ENCODE peak calls at places on chromosomes 7 and 10, in seven cellular contexts. One of them, this sample, is unnamed.

GRCh38 chr7:107939472-107940145 is 48.6 kb downstream of the DLD start:
- DNase-seq in retina: no peak
- DNase-seq in NT2/D1: no peak
- DNase-seq in mesendoderm: no peak
- DNase-seq in stimulated activated CD4-positive, alpha-beta T cell treated with anti-CD3 and anti-CD28 coated beads, Interleukin-2, amount 100 ng/mL, for 48 hours: no peak
- DNase-seq in caudate nucleus: no peak
- DNase-seq in SW480: no peak
- DNase-seq in this sample: no peak

GRCh38 chr10:127151981-127152699 is 44.3 kb downstream of the INSYN2A start:
- DNase-seq in retina: no peak
- DNase-seq in NT2/D1: no peak
- DNase-seq in mesendoderm: peak
- DNase-seq in stimulated activated CD4-positive, alpha-beta T cell treated with anti-CD3 and anti-CD28 coated beads, Interleukin-2, amount 100 ng/mL, for 48 hours: no peak
- DNase-seq in caudate nucleus: no peak
- DNase-seq in SW480: no peak
- DNase-seq in this sample: no peak

GRCh38 chr10:75294518-75294865 is 58.7 kb upstream of the COMTD1 start:
- DNase-seq in retina: no peak
- DNase-seq in NT2/D1: no peak
- DNase-seq in mesendoderm: peak
- DNase-seq in stimulated activated CD4-positive, alpha-beta T cell treated with anti-CD3 and anti-CD28 coated beads, Interleukin-2, amount 100 ng/mL, for 48 hours: no peak
- DNase-seq in caudate nucleus: no peak
- DNase-seq in SW480: peak
- DNase-seq in this sample: no peak

GRCh38 chr10:83908506-83908905 is 230.8 kb upstream of the GHITM start:
- DNase-seq in retina: no peak
- DNase-seq in NT2/D1: no peak
- DNase-seq in mesendoderm: peak
- DNase-seq in stimulated activated CD4-positive, alpha-beta T cell treated with anti-CD3 and anti-CD28 coated beads, Interleukin-2, amount 100 ng/mL, for 48 hours: no peak
- DNase-seq in caudate nucleus: no peak
- DNase-seq in SW480: no peak
- DNase-seq in this sample: no peak

GRCh38 chr7:118195837-118196474 is 12.0 kb downstream of the LSM8 start:
- DNase-seq in retina: peak
- DNase-seq in NT2/D1: peak
- DNase-seq in mesendoderm: peak
- DNase-seq in stimulated activated CD4-positive, alpha-beta T cell treated with anti-CD3 and anti-CD28 coated beads, Interleukin-2, amount 100 ng/mL, for 48 hours: peak
- DNase-seq in caudate nucleus: no peak
- DNase-seq in SW480: peak
- DNase-seq in this sample: peak

GRCh38 chr7:33739286-33739685 is 166.1 kb upstream of the BMPER start:
- DNase-seq in retina: no peak
- DNase-seq in NT2/D1: no peak
- DNase-seq in mesendoderm: no peak
- DNase-seq in stimulated activated CD4-positive, alpha-beta T cell treated with anti-CD3 and anti-CD28 coated beads, Interleukin-2, amount 100 ng/mL, for 48 hours: no peak
- DNase-seq in caudate nucleus: no peak
- DNase-seq in SW480: no peak
- DNase-seq in this sample: no peak

GRCh38 chr7:139360948-139361307 is 1.2 kb downstream of the LUC7L2 start:
- DNase-seq in retina: no peak
- DNase-seq in NT2/D1: no peak
- DNase-seq in mesendoderm: no peak
- DNase-seq in stimulated activated CD4-positive, alpha-beta T cell treated with anti-CD3 and anti-CD28 coated beads, Interleukin-2, amount 100 ng/mL, for 48 hours: no peak
- DNase-seq in caudate nucleus: no peak
- DNase-seq in SW480: no peak
- DNase-seq in this sample: no peak

GRCh38 chr7:134184767-134185166 is 57.6 kb downstream of the LRGUK start:
- DNase-seq in retina: no peak
- DNase-seq in NT2/D1: no peak
- DNase-seq in mesendoderm: no peak
- DNase-seq in stimulated activated CD4-positive, alpha-beta T cell treated with anti-CD3 and anti-CD28 coated beads, Interleukin-2, amount 100 ng/mL, for 48 hours: no peak
- DNase-seq in caudate nucleus: no peak
- DNase-seq in SW480: no peak
- DNase-seq in this sample: no peak

GRCh38 chr10:10865303-10865702 is 152.4 kb upstream of the CELF2 start:
- DNase-seq in retina: no peak
- DNase-seq in NT2/D1: no peak
- DNase-seq in mesendoderm: no peak
- DNase-seq in stimulated activated CD4-positive, alpha-beta T cell treated with anti-CD3 and anti-CD28 coated beads, Interleukin-2, amount 100 ng/mL, for 48 hours: no peak
- DNase-seq in caudate nucleus: no peak
- DNase-seq in SW480: no peak
- DNase-seq in this sample: no peak

GRCh38 chr7:75830978-75831377 is 17.4 kb upstream of the CCL24 start:
- DNase-seq in retina: no peak
- DNase-seq in NT2/D1: no peak
- DNase-seq in mesendoderm: no peak
- DNase-seq in stimulated activated CD4-positive, alpha-beta T cell treated with anti-CD3 and anti-CD28 coated beads, Interleukin-2, amount 100 ng/mL, for 48 hours: no peak
- DNase-seq in caudate nucleus: no peak
- DNase-seq in SW480: no peak
- DNase-seq in this sample: no peak

GRCh38 chr10:96511044-96511945 is 2.4 kb downstream of the TLL2 start:
- DNase-seq in retina: peak
- DNase-seq in NT2/D1: no peak
- DNase-seq in mesendoderm: peak
- DNase-seq in stimulated activated CD4-positive, alpha-beta T cell treated with anti-CD3 and anti-CD28 coated beads, Interleukin-2, amount 100 ng/mL, for 48 hours: peak
- DNase-seq in caudate nucleus: no peak
- DNase-seq in SW480: peak
- DNase-seq in this sample: no peak

GRCh38 chr7:159156436-159157245 is 12.0 kb upstream of the VIPR2 start:
- DNase-seq in retina: no peak
- DNase-seq in NT2/D1: no peak
- DNase-seq in mesendoderm: no peak
- DNase-seq in stimulated activated CD4-positive, alpha-beta T cell treated with anti-CD3 and anti-CD28 coated beads, Interleukin-2, amount 100 ng/mL, for 48 hours: no peak
- DNase-seq in caudate nucleus: no peak
- DNase-seq in SW480: no peak
- DNase-seq in this sample: no peak

GRCh38 chr7:25858562-25859411 is 293.2 kb upstream of the NFE2L3 start:
- DNase-seq in retina: peak
- DNase-seq in NT2/D1: no peak
- DNase-seq in mesendoderm: peak
- DNase-seq in stimulated activated CD4-positive, alpha-beta T cell treated with anti-CD3 and anti-CD28 coated beads, Interleukin-2, amount 100 ng/mL, for 48 hours: no peak
- DNase-seq in caudate nucleus: no peak
- DNase-seq in SW480: no peak
- DNase-seq in this sample: no peak

GRCh38 chr7:157595086-157595855 is 258.5 kb downstream of the DNAJB6 start:
- DNase-seq in retina: no peak
- DNase-seq in NT2/D1: no peak
- DNase-seq in mesendoderm: no peak
- DNase-seq in stimulated activated CD4-positive, alpha-beta T cell treated with anti-CD3 and anti-CD28 coated beads, Interleukin-2, amount 100 ng/mL, for 48 hours: no peak
- DNase-seq in caudate nucleus: no peak
- DNase-seq in SW480: no peak
- DNase-seq in this sample: no peak

GRCh38 chr7:8190121-8190895 is 71.7 kb downstream of the ICA1 start:
- DNase-seq in retina: peak
- DNase-seq in NT2/D1: peak
- DNase-seq in mesendoderm: peak
- DNase-seq in stimulated activated CD4-positive, alpha-beta T cell treated with anti-CD3 and anti-CD28 coated beads, Interleukin-2, amount 100 ng/mL, for 48 hours: peak
- DNase-seq in caudate nucleus: no peak
- DNase-seq in SW480: peak
- DNase-seq in this sample: peak

This sample was measured in NCI-H1105.